ENCODE peak calls at places on chromosomes 6 and 20, in eight cellular contexts. A, V, G, F, L, S, Q and U are unnamed samples.

GRCh38 chr6:29762781-29763214 is 39.6 kb downstream of the HLA-F start:
- DNase-seq in A (no peak), V (no peak), G (no peak), F (no peak), L (no peak), S (no peak), Q (no peak), U (peak; percentile 42)

GRCh38 chr20:5714261-5715041 is 35.8 kb upstream of the SHLD1 start:
- DNase-seq in A (peak; percentile 85), V (no peak), G (peak; percentile 27), F (no peak), L (peak; percentile 26), S (peak; percentile 81), Q (no peak), U (no peak)

GRCh38 chr20:58623579-58624473 is 27.3 kb upstream of the STX16 start:
- DNase-seq in A (peak; percentile 96), V (peak; percentile 98), G (peak; percentile 61), F (peak; percentile 60), L (no peak), S (no peak), Q (peak; percentile 92), U (peak; percentile 77)

GRCh38 chr6:21666200-21666671 is 72.7 kb downstream of the SOX4 start:
- DNase-seq in A (no peak), V (peak; percentile 34), G (peak; percentile 34), F (peak; percentile 79), L (peak; percentile 67), S (peak; percentile 91), Q (peak; percentile 79), U (peak; percentile 20)

GRCh38 chr20:53413188-53413631 is 180.4 kb downstream of the ZNF217 start:
- DNase-seq in A (no peak), V (no peak), G (no peak), F (no peak), L (peak; percentile 8), S (peak; percentile 94), Q (no peak), U (peak; percentile 53)

GRCh38 chr6:52020961-52021570 is 66.3 kb downstream of the PKHD1 start:
- DNase-seq in A (peak; percentile 28), V (peak; percentile 3), G (no peak), F (peak; percentile 14), L (peak; percentile 30), S (peak; percentile 53), Q (no peak), U (no peak)

GRCh38 chr6:6968731-6969552 is 138.8 kb upstream of the RREB1 start:
- DNase-seq in A (peak; percentile 3), V (no peak), G (no peak), F (no peak), L (no peak), S (no peak), Q (no peak), U (no peak)

GRCh38 chr6:5787054-5787720 is 219.5 kb downstream of the NRN1 start:
- DNase-seq in A (no peak), V (no peak), G (no peak), F (no peak), L (no peak), S (no peak), Q (peak; percentile 37), U (no peak)

GRCh38 chr6:137309078-137309762 is 90.0 kb upstream of the IFNGR1 start:
- DNase-seq in A (peak; percentile 60), V (peak; percentile 78), G (peak; percentile 72), F (peak; percentile 3), L (no peak), S (peak; percentile 66), Q (peak; percentile 79), U (peak; percentile 37)

GRCh38 chr20:19995220-19995863 is 21.8 kb upstream of the NAA20 start:
- DNase-seq in A (peak; percentile 61), V (peak; percentile 59), G (no peak), F (peak; percentile 60), L (no peak), S (peak; percentile 53), Q (no peak), U (no peak)

GRCh38 chr6:52369234-52369633 is 7.3 kb downstream of the PAQR8 start:
- DNase-seq in A (no peak), V (no peak), G (no peak), F (no peak), L (no peak), S (no peak), Q (no peak), U (no peak)

GRCh38 chr20:58893355-58894151 is 41.0 kb downstream of the GNAS start:
- DNase-seq in A (peak; percentile 62), V (peak; percentile 52), G (no peak), F (no peak), L (no peak), S (no peak), Q (peak; percentile 51), U (no peak)

GRCh38 chr20:17794400-17794799 is 94.6 kb downstream of the BANF2 start:
- DNase-seq in A (no peak), V (no peak), G (no peak), F (no peak), L (no peak), S (no peak), Q (no peak), U (no peak)

GRCh38 chr20:38633577-38634093 is 32.0 kb downstream of the ARHGAP40 start:
- DNase-seq in A (peak; percentile 47), V (peak; percentile 14), G (peak; percentile 32), F (peak; percentile 86), L (peak; percentile 66), S (peak; percentile 82), Q (no peak), U (no peak)

GRCh38 chr6:34142599-34142998 is 3.3 kb downstream of the GRM4 start:
- DNase-seq in A (no peak), V (no peak), G (no peak), F (no peak), L (no peak), S (peak; percentile 86), Q (peak; percentile 64), U (peak; percentile 36)

GRCh38 chr6:34144581-34145160 is 1.2 kb downstream of the GRM4 start:
- DNase-seq in A (peak; percentile 3), V (no peak), G (no peak), F (no peak), L (no peak), S (no peak), Q (peak; percentile 55), U (no peak)

GRCh38 chr6:34145161-34146020 is 496 bp downstream of the GRM4 start:
- DNase-seq in A (peak; percentile 61), V (peak; percentile 66), G (no peak), F (peak; percentile 78), L (peak; percentile 45), S (peak; percentile 83), Q (peak; percentile 78), U (peak; percentile 51)

GRCh38 chr6:34143196-34143883 is 2.5 kb downstream of the GRM4 start:
- DNase-seq in A (no peak), V (no peak), G (no peak), F (no peak), L (no peak), S (no peak), Q (peak; percentile 69), U (no peak)

GRCh38 chr6:34143884-34144580 is 1.9 kb downstream of the GRM4 start:
- DNase-seq in A (peak; percentile 18), V (peak; percentile 13), G (no peak), F (peak; percentile 85), L (peak; percentile 77), S (peak; percentile 95), Q (peak; percentile 73), U (no peak)
- H3K27ac ChIP-seq in A (no peak overlapping the region), V (no peak overlapping the region), G (no peak overlapping the region), F (no peak overlapping the region), L (no peak overlapping the region), S (no peak overlapping the region), Q (no peak overlapping the region), U (no peak overlapping the region)

GRCh38 chr6:27617700-27618689 is 145.1 kb upstream of the ZNF184 start:
- DNase-seq in A (peak; percentile 62), V (peak; percentile 61), G (no peak), F (no peak), L (no peak), S (peak; percentile 78), Q (no peak), U (no peak)
- H3K4me1 ChIP-seq in A (no peaks in the 10 kb centered on the region), V (no peaks in the 10 kb centered on the region), G (no peaks in the 10 kb centered on the region), F (no peaks in the 10 kb centered on the region), L (no peaks in the 10 kb centered on the region), S (no peaks in the 10 kb centered on the region), Q (no peaks in the 10 kb centered on the region), U (no peaks in the 10 kb centered on the region)

DNA sequence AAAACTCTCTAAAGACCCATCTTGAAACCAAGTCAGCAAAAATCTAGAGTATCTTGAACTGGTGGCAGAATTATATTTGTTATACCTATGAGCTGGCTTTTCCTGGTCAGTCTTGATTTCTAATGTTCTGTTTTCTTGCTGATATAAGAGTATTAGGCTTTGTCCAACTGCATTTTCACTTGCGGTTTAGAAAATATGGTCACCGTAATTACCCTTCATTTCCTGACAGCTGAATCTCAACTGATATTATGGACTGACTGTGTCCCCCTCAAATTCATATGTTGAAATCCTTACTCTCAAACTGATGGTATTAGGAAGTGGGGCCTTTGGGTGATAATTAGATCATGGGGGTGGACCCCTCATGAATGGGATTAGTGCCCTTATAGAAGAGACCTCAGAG is 72.1 kb downstream of the TXLNB start:
- DNase-seq in A (no peak), V (no peak), G (no peak), F (no peak), L (no peak), S (no peak), Q (no peak), U (no peak)
- H3K27ac ChIP-seq in A (peak overlapping the region; percentile 48), V (no peak overlapping the region), G (peak overlapping the region; percentile 75), F (no peak overlapping the region), L (peak overlapping the region; percentile 21), S (no peak overlapping the region), Q (peak overlapping the region; percentile 57), U (peak overlapping the region; percentile 84)

GRCh38 chr6:167119680-167120556 is 3.0 kb upstream of the CCR6 start:
- DNase-seq in A (no peak), V (no peak), G (no peak), F (no peak), L (no peak), S (no peak), Q (no peak), U (no peak)
- H3K4me1 ChIP-seq in A (no peaks in the 10 kb centered on the region), V (no peaks in the 10 kb centered on the region), G (no peaks in the 10 kb centered on the region), F (no peaks in the 10 kb centered on the region), L (peaks cover 3% of the 10 kb centered on the region), S (no peaks in the 10 kb centered on the region), Q (no peaks in the 10 kb centered on the region), U (no peaks in the 10 kb centered on the region)

DNA sequence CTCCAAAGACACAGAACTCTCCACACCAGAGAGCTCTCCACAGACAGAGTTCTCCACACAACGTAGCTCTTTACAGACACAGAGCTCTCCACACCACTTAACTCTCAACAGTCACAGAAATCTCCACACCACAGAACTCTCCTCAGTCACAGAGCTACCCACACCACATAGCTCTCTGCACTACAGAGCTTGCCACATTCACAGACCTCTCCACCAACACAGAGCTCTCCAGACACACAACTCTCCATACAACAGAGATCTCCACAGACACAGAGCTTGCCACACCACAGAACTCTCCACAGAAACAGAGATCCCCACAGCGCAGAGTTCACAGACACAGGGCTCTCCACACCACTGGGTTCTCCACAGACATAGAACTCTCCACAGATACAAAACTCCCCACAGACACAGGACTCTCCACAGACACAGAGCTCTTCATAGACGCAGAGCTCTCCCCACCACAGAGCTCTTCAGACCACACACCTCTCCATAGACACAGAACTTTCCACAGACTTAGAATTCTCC is 52.5 kb downstream of the ERMARD start:
- DNase-seq in A (no peak), V (no peak), G (no peak), F (no peak), L (no peak), S (no peak), Q (no peak), U (no peak)
- H3K27ac ChIP-seq in A (no peak overlapping the region), V (no peak overlapping the region), G (no peak overlapping the region), F (no peak overlapping the region), L (no peak overlapping the region), S (no peak overlapping the region), Q (no peak overlapping the region), U (no peak overlapping the region)